ENCODE peak calls at places on chromosomes 3 and 15, in ten cellular contexts. O is HepG2, B is thyroid gland, L is HCT116, M is breast epithelium, Y is Peyer's patch, A is sigmoid colon, V is H1, U is IMR-90, R is A549. S is an unnamed sample.

GRCh38 chr3:172391592-172392302 is 56.5 kb downstream of the GHSR start:
- DNase-seq in U (peak; percentile 74), R (no peak), O (no peak), L (no peak), Y (no peak), M (no peak), B (no peak), V (no peak), A (no peak), S (no peak)

GRCh38 chr3:177357352-177358084 is 160.2 kb upstream of the TBL1XR1 start:
- DNase-seq in O (peak; percentile 88), L (peak; percentile 97), B (peak; percentile 37), R (peak; percentile 63), U (peak; percentile 89), A (no peak), M (no peak), Y (no peak), V (peak; percentile 43), S (no peak)

GRCh38 chr3:33881181-33882064 is 83.0 kb downstream of the PDCD6IP start:
- DNase-seq in V (no peak), M (no peak), L (no peak), O (no peak), U (no peak), B (no peak), A (no peak), R (no peak), Y (no peak), S (no peak)

GRCh38 chr15:87201986-87202385 is 1054.6 kb downstream of the NTRK3 start:
- DNase-seq in M (no peak), O (no peak), Y (no peak), L (no peak), A (no peak), V (no peak), B (no peak), R (no peak), U (no peak), S (no peak)

GRCh38 chr15:87045741-87046140 is 966.1 kb downstream of the AGBL1 start:
- DNase-seq in M (no peak), V (no peak), B (no peak), Y (no peak), R (no peak), O (no peak), L (no peak), U (no peak), A (no peak), S (no peak)

GRCh38 chr3:52240059-52240885 is 1.3 kb upstream of the TWF2 start:
- DNase-seq in U (peak; percentile 98), A (peak; percentile 87), V (no peak), R (peak; percentile 49), L (peak; percentile 67), Y (peak; percentile 40), B (no peak), O (peak; percentile 59), M (peak; percentile 58), S (peak; percentile 54)

GRCh38 chr3:154018100-154018696 is 103.0 kb upstream of the ARHGEF26 start:
- DNase-seq in M (no peak), U (peak; percentile 18), B (no peak), O (peak; percentile 33), A (no peak), V (peak; percentile 73), R (peak; percentile 45), Y (no peak), L (peak; percentile 45), S (no peak)

GRCh38 chr3:43998374-43998840 is 243.3 kb upstream of the TOPAZ1 start:
- DNase-seq in Y (no peak), U (no peak), B (no peak), O (no peak), R (no peak), A (no peak), M (no peak), L (no peak), V (peak; percentile 73), S (no peak)

GRCh38 chr3:71397046-71397445 is 186.5 kb downstream of the FOXP1 start:
- DNase-seq in Y (peak; percentile 51), U (peak; percentile 30), B (peak; percentile 35), R (peak; percentile 33), M (no peak), O (peak; percentile 15), V (no peak), L (peak; percentile 4), A (no peak), S (no peak)

GRCh38 chr3:45906681-45907220 is 20.4 kb downstream of the CCR9 start:
- DNase-seq in A (no peak), M (no peak), U (peak; percentile 84), Y (no peak), R (no peak), O (peak; percentile 8), B (no peak), L (no peak), V (no peak), S (no peak)

DNA sequence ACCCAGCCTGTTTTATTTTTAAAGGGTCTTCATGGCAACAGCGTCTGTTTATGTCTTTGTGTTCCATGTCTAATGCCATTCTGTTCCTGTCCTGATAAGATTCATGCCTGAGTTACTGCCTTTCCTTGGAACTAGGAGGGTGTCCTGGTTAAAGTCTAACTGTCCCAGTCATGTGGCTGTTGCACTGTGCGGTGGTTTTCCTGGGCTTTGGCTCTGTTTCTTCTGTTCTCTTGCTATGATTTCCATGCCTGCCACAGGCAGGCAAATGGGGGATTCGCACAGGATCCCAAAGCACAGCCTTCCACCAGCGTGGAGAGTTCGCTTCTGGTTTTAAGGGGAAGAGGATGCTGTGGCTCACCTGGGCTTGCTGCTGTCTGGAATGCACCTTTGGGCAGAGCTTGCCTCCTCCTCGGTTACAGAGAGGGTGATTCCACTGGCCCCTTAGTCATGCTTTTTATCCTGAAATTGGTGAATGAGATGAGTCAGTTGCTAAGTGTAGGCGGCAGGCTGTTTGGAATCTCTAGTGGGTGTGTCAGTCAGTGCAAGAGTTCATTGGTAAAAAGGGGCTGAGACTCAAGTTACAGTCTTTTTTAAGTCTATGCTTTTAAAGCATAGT is 86.8 kb downstream of the CCK start:
- DNase-seq in Y (no peak), U (peak; percentile 93), O (peak; percentile 83), V (peak; percentile 54), R (peak; percentile 71), A (peak; percentile 65), B (peak; percentile 52), M (peak; percentile 62), L (peak; percentile 85), S (peak; percentile 20)
- TF ChIP-seq POLR2A in Y (no peak), U (no peak), O (no peak), V (no peak), R (no peak), A (no peak), B (no peak), M (no peak), L (no peak), S (no peak)

GRCh38 chr3:65733459-65733858 is 305.3 kb downstream of the MAGI1 start:
- DNase-seq in V (no peak), O (no peak), B (no peak), L (no peak), Y (no peak), A (no peak), M (no peak), U (no peak), R (no peak), S (no peak)

GRCh38 chr3:65729973-65730372 is 308.7 kb downstream of the MAGI1 start:
- DNase-seq in Y (no peak), A (no peak), R (no peak), U (peak; percentile 76), M (no peak), L (no peak), O (no peak), V (no peak), B (no peak), S (no peak)

GRCh38 chr3:65734382-65734781 is 304.3 kb downstream of the MAGI1 start:
- DNase-seq in R (no peak), B (no peak), O (no peak), U (no peak), Y (no peak), L (no peak), A (no peak), M (no peak), V (no peak), S (no peak)

GRCh38 chr3:65730449-65730848 is 308.3 kb downstream of the MAGI1 start:
- DNase-seq in R (no peak), O (no peak), Y (no peak), U (no peak), B (no peak), V (no peak), L (no peak), M (no peak), A (no peak), S (no peak)

GRCh38 chr3:65732060-65732933 is 306.4 kb downstream of the MAGI1 start:
- DNase-seq in Y (no peak), V (no peak), O (peak; percentile 54), M (no peak), R (peak; percentile 43), L (peak; percentile 29), B (no peak), A (no peak), U (peak; percentile 80), S (no peak)
- H3K9me3 ChIP-seq in Y (no peaks in the 10 kb centered on the region), V (no peaks in the 10 kb centered on the region), O (no peaks in the 10 kb centered on the region), M (no peaks in the 10 kb centered on the region), R (no peaks in the 10 kb centered on the region), L (no peaks in the 10 kb centered on the region), B (no peaks in the 10 kb centered on the region), A (no peaks in the 10 kb centered on the region), U (no peaks in the 10 kb centered on the region), S (no peaks in the 10 kb centered on the region)

DNA sequence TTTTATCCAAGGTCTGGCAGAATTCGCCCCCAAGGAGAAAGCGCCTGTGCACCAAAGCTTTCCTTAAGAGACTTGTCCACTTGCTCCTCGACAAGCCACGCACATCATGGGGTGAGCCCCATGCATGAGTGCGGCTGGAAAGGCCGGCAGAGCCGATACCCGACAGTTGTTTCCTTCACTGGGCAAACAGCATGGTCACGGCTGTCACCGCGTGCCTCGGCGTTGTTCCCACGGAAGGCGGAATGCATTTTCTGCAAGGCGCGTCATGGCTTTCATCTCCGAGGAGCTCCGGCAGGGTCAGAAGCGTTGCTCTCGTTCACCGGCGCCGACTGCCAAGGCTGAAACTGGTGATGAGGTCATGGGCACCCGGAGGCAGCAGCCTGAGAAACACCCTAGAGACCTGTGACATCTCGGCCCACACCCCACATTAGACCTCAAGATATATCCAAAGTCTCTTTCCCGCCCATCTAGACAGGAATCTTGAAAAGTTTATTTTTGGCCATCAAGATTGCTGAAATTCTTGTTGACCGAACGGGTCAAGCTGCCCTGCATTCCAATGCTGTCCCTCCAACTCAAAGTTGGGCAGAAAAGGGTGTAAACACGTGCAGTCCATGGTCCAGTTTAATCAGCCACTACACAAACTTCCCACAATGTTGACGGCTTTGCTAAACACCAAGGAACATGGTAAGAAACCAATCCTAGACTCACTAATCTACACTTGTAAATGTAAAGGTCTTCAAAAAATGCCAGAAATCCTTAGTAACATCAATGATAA is 604 bp upstream of the TJP1 start:
- DNase-seq in B (peak; percentile 69), R (peak; percentile 87), M (peak; percentile 59), U (peak; percentile 83), Y (no peak), V (no peak), O (peak; percentile 66), L (peak; percentile 52), A (peak; percentile 87), S (no peak)
- H3K4me3 ChIP-seq in B (no peak overlapping the region), R (peak overlapping the region; percentile 66), M (peak overlapping the region; percentile 83), U (peak overlapping the region; percentile 95), Y (peak overlapping the region; percentile 56), V (peak overlapping the region; percentile 88), O (peak overlapping the region; percentile 63), L (peak overlapping the region; percentile 63), A (peak overlapping the region; percentile 85), S (peak overlapping the region; percentile 85)

DNA sequence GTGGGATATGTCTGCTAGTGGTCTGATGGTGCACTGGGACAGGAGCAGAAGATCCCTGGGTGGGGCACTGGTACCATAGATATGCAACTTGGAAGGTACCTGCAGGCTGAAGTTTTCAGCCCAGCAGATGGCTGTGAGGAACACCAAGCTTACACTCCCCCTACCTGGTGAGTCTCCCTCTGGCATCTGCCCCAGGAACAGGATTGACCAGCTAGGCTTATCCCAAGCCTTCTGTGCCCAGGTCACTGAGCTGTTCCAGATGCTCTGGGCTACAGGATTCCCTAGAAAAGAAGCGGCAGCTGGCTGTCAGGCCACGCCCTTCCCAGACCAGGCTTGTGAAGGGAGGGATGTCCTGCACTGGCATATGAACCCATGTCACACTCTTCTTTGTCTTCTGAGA is 1130.0 kb downstream of the NAALADL2 start:
- DNase-seq in U (no peak), L (no peak), M (no peak), Y (no peak), V (no peak), A (no peak), B (no peak), O (no peak), R (no peak), S (no peak)
- TF ChIP-seq POLR2A in U (no peak), L (no peak), M (no peak), Y (no peak), V (no peak), A (no peak), B (no peak), O (no peak), R (no peak), S (no peak)